ENCODE peak calls at places on chromosomes 12 and 14, in four cellular contexts. One of them, this sample, is unnamed.

GRCh38 chr12:51823875-51824565 is 24.5 kb downstream of the FIGNL2 start:
- DNase-seq in H1: no peak
- DNase-seq in H9: peak; percentile 72
- DNase-seq in IMR-90: peak; percentile 73
- DNase-seq in this sample: peak; percentile 83

GRCh38 chr12:68579254-68579653 is 31.4 kb upstream of the RAP1B start:
- DNase-seq in H1: no peak
- DNase-seq in H9: no peak
- DNase-seq in IMR-90: no peak
- DNase-seq in this sample: no peak

GRCh38 chr14:82905762-82906161 is 1372.1 kb upstream of the SEL1L start:
- DNase-seq in H1: no peak
- DNase-seq in H9: no peak
- DNase-seq in IMR-90: no peak
- DNase-seq in this sample: no peak

GRCh38 chr14:70981005-70981952 is 74.0 kb downstream of the PCNX1 start:
- DNase-seq in H1: no peak
- DNase-seq in IMR-90: peak; percentile 15
- DNase-seq in H9: no peak
- DNase-seq in this sample: no peak

GRCh38 chr12:85275359-85275758 is 4.7 kb upstream of the ALX1 start:
- DNase-seq in H1: no peak
- DNase-seq in IMR-90: no peak
- DNase-seq in H9: no peak
- DNase-seq in this sample: peak; percentile 39

GRCh38 chr12:33427071-33427470 is 12.5 kb downstream of the SYT10 start:
- DNase-seq in H1: no peak
- DNase-seq in IMR-90: no peak
- DNase-seq in H9: peak; percentile 52
- DNase-seq in this sample: peak; percentile 85

GRCh38 chr12:90058721-90059120 is 350.1 kb upstream of the ATP2B1 start:
- DNase-seq in H9: no peak
- DNase-seq in H1: no peak
- DNase-seq in IMR-90: peak; percentile 93
- DNase-seq in this sample: no peak

GRCh38 chr14:94945615-94946014 is 175.7 kb upstream of the GSC start:
- DNase-seq in H9: no peak
- DNase-seq in H1: no peak
- DNase-seq in IMR-90: no peak
- DNase-seq in this sample: no peak

GRCh38 chr12:67710582-67710981 is 62.0 kb downstream of the DYRK2 start:
- DNase-seq in IMR-90: peak; percentile 62
- DNase-seq in H9: no peak
- DNase-seq in H1: no peak
- DNase-seq in this sample: no peak

GRCh38 chr12:116427200-116427932 is 131.8 kb upstream of the MAP1LC3B2 start:
- DNase-seq in H1: peak; percentile 79
- DNase-seq in IMR-90: no peak
- DNase-seq in H9: peak; percentile 96
- DNase-seq in this sample: peak; percentile 100

GRCh38 chr12:123267991-123268843 is 3.4 kb downstream of the CDK2AP1 start:
- DNase-seq in H9: no peak
- DNase-seq in H1: no peak
- DNase-seq in IMR-90: no peak
- DNase-seq in this sample: no peak

GRCh38 chr12:116213014-116213413 is 64.5 kb downstream of the MED13L start:
- DNase-seq in H9: no peak
- DNase-seq in IMR-90: no peak
- DNase-seq in H1: no peak
- DNase-seq in this sample: peak; percentile 42

GRCh38 chr14:100449225-100449987 is 126.3 kb downstream of the SLC25A47 start:
- DNase-seq in H1: no peak
- DNase-seq in IMR-90: no peak
- DNase-seq in H9: peak; percentile 31
- DNase-seq in this sample: no peak

GRCh38 chr12:102249073-102249854 is 51.6 kb upstream of the PMCH start:
- DNase-seq in H9: no peak
- DNase-seq in IMR-90: peak; percentile 27
- DNase-seq in H1: no peak
- DNase-seq in this sample: no peak

GRCh38 chr12:131102991-131103609 is 149.4 kb downstream of the ADGRD1 start:
- DNase-seq in IMR-90: no peak
- DNase-seq in H9: peak; percentile 35
- DNase-seq in H1: peak; percentile 45
- DNase-seq in this sample: peak; percentile 25

GRCh38 chr12:127463237-127463636 is 803.7 kb upstream of the TMEM132C start:
- DNase-seq in H1: no peak
- DNase-seq in IMR-90: no peak
- DNase-seq in H9: no peak
- DNase-seq in this sample: no peak
- H4K5ac ChIP-seq in H1: no peak overlapping the region
- H4K5ac ChIP-seq in IMR-90: no peak overlapping the region
- H4K5ac ChIP-seq in H9: no peak overlapping the region
- H4K5ac ChIP-seq in this sample: no peak overlapping the region

DNA sequence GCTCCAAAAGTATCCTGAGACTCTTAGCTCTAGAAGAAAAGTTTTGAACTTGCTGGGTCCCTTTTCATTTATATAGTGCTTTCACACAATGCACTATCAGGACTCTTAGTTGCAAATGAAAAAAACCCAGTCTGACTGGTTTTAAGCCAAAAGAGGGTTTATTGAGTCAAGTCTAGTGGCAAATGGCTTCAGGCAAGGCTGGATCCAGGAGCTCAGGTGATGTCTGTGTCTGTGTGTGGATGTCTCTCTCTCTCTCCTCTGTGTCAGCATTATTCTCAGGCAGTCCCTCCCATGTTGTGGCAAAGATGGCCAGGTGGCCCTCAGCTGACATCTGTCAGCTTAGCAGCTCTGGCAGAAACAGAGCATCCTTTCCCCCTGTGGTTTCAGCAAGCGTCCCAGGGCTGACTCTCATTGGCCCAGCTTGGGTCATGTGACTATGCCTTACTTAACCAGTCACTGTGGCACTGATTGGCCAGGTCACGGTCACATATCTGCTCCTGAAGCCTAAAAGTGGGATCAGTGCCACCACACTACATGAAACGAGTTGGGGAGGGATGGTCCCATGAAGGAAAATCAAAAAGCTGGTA is 6.2 kb downstream of the TMEM120B start:
- DNase-seq in IMR-90: no peak
- DNase-seq in H9: peak; percentile 43
- DNase-seq in H1: no peak
- DNase-seq in this sample: peak; percentile 44
- H4K8ac ChIP-seq in IMR-90: peak overlapping the region; percentile 13
- H4K8ac ChIP-seq in H9: no peak overlapping the region
- H4K8ac ChIP-seq in H1: no peak overlapping the region
- H4K8ac ChIP-seq in this sample: no peak overlapping the region

GRCh38 chr14:93078830-93079229 is 36.9 kb downstream of the ITPK1 start:
- DNase-seq in IMR-90: peak; percentile 25
- DNase-seq in H9: no peak
- DNase-seq in H1: no peak
- DNase-seq in this sample: no peak

GRCh38 chr14:93076755-93077154 is 39.0 kb downstream of the ITPK1 start:
- DNase-seq in IMR-90: no peak
- DNase-seq in H1: no peak
- DNase-seq in H9: no peak
- DNase-seq in this sample: no peak

GRCh38 chr14:93073366-93073722 is 42.4 kb downstream of the ITPK1 start:
- DNase-seq in H9: no peak
- DNase-seq in IMR-90: no peak
- DNase-seq in H1: no peak
- DNase-seq in this sample: no peak

GRCh38 chr14:93073833-93074769 is 41.6 kb downstream of the ITPK1 start:
- DNase-seq in IMR-90: peak; percentile 40
- DNase-seq in H9: no peak
- DNase-seq in H1: no peak
- DNase-seq in this sample: no peak

GRCh38 chr14:93075891-93076290 is 39.8 kb downstream of the ITPK1 start:
- DNase-seq in H9: no peak
- DNase-seq in IMR-90: no peak
- DNase-seq in H1: no peak
- DNase-seq in this sample: no peak
- H2AK5ac ChIP-seq in H9: no peak overlapping the region
- H2AK5ac ChIP-seq in IMR-90: no peak overlapping the region
- H2AK5ac ChIP-seq in H1: peak overlapping the region; percentile 57
- H2AK5ac ChIP-seq in this sample: no peak overlapping the region

DNA sequence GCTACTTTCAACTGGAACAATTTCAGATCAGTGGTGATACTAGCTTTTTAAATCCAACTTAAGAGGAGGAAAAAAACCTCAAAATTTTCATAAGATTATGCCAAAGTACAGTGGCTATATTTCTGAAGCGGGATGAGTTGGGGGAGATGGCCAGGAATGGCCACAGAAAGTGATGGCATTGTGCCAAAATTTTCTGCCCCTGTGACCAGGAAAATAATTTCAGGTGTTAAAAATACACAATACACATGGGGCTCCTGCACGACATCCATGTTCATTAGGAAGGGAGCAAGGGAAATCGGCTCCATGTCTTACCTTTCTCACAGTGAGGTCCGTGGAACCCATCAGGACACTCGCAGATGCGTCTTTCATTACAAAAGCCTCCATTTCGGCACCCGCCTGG is 53.7 kb downstream of the WIF1 start:
- DNase-seq in H9: no peak
- DNase-seq in IMR-90: no peak
- DNase-seq in H1: no peak
- DNase-seq in this sample: no peak
- H4K5ac ChIP-seq in H9: no peak overlapping the region
- H4K5ac ChIP-seq in IMR-90: no peak overlapping the region
- H4K5ac ChIP-seq in H1: no peak overlapping the region
- H4K5ac ChIP-seq in this sample: no peak overlapping the region

GRCh38 chr14:69713127-69713800 is 53.7 kb upstream of the SRSF5 start:
- DNase-seq in H9: peak; percentile 88
- DNase-seq in IMR-90: no peak
- DNase-seq in H1: peak; percentile 67
- DNase-seq in this sample: peak; percentile 75

GRCh38 chr14:69711471-69712216 is 55.3 kb upstream of the SRSF5 start:
- DNase-seq in IMR-90: no peak
- DNase-seq in H1: no peak
- DNase-seq in H9: no peak
- DNase-seq in this sample: no peak

GRCh38 chr14:69713976-69714716 is 52.8 kb upstream of the SRSF5 start:
- DNase-seq in IMR-90: no peak
- DNase-seq in H1: no peak
- DNase-seq in H9: no peak
- DNase-seq in this sample: no peak

GRCh38 chr14:69712217-69712565 is 54.8 kb upstream of the SRSF5 start:
- DNase-seq in IMR-90: no peak
- DNase-seq in H9: no peak
- DNase-seq in H1: no peak
- DNase-seq in this sample: no peak

DNA sequence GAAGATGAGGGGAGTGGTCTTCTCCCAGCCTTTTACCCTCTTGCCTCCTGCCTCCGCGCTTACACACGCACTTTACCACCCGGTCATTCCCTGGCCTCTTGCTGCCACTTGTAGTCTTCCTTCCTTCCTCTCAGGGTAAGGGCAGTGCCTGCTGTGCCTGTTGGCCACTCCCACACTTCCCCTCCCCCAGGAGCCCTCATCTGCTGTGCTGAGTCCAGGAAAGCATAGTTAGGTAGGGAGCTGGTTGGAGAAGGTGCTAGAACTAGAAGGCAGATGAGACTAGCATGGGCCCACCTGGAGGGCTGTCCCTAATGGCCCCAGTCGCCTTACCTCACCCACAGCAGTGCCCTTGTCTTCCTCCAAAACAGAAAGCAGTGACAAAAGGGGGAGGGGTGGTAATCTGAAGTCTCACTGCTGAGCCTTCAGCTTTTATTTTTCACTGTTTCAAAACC is 54.3 kb upstream of the SRSF5 start:
- DNase-seq in H9: peak; percentile 73
- DNase-seq in IMR-90: no peak
- DNase-seq in H1: peak; percentile 69
- DNase-seq in this sample: peak; percentile 64
- H4K8ac ChIP-seq in H9: no peak overlapping the region
- H4K8ac ChIP-seq in IMR-90: peak overlapping the region; percentile 49
- H4K8ac ChIP-seq in H1: peak overlapping the region; percentile 26
- H4K8ac ChIP-seq in this sample: no peak overlapping the region

DNA sequence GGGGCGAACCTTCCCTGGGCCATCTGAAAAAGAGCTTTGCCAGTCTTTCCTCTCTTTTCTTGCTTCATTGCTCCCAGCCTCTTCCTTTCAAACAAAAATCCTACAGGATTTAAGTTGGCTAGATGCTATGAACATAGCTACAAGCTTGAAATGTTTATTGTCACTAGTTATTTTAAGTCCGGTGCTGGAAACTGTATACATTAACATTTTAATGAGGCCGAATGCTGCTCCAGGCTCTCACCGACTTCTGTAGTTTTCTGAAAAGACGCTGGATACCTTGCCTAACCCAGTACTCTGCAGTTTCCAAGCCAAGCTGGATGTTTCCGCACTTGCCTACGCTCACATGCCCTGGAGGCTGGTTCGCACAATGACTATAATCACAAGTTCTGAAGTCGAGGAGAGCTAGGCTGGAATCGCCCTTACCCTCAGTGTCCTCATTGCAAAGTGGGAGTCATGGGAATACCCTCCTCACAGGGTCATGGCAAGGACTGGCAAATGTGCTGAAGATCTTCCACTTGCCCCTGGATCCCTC is 39.1 kb downstream of the LTBP2 start:
- DNase-seq in H1: no peak
- DNase-seq in IMR-90: peak; percentile 65
- DNase-seq in H9: no peak
- DNase-seq in this sample: no peak
- H2AK5ac ChIP-seq in H1: no peak overlapping the region
- H2AK5ac ChIP-seq in IMR-90: peak overlapping the region; percentile 99
- H2AK5ac ChIP-seq in H9: no peak overlapping the region
- H2AK5ac ChIP-seq in this sample: no peak overlapping the region

GRCh38 chr12:77047341-77048202 is 17.8 kb downstream of the E2F7 start:
- DNase-seq in IMR-90: no peak
- DNase-seq in H9: no peak
- DNase-seq in H1: no peak
- DNase-seq in this sample: peak; percentile 4

GRCh38 chr12:77049767-77050353 is 15.5 kb downstream of the E2F7 start:
- DNase-seq in H9: no peak
- DNase-seq in H1: no peak
- DNase-seq in IMR-90: peak; percentile 70
- DNase-seq in this sample: peak; percentile 52

GRCh38 chr12:77054856-77055255 is 10.5 kb downstream of the E2F7 start:
- DNase-seq in H9: no peak
- DNase-seq in H1: no peak
- DNase-seq in IMR-90: no peak
- DNase-seq in this sample: no peak

GRCh38 chr12:77058740-77059139 is 6.6 kb downstream of the E2F7 start:
- DNase-seq in H9: no peak
- DNase-seq in H1: no peak
- DNase-seq in IMR-90: peak; percentile 26
- DNase-seq in this sample: no peak

DNA sequence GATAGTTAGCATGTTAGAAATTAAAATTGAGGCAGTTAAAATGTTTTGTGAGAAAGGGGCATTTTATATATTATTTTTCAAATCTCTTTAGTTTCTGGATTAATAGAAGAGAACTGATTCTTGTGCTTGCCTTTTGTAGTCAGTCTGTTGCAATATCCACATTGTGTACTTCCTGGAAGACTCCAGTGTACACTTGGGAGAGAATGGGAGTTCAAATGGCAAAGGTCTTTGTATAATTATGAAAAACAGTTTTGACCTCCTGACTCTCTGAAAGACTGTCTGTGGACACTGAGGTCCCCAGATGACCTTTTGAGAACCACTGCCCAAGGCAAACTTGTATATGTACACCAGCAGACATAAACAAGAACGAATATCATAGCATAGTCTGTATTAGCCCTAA is 12.1 kb downstream of the E2F7 start:
- DNase-seq in IMR-90: no peak
- DNase-seq in H1: no peak
- DNase-seq in H9: no peak
- DNase-seq in this sample: no peak
- H4K5ac ChIP-seq in IMR-90: peak overlapping the region; percentile 51
- H4K5ac ChIP-seq in H1: no peak overlapping the region
- H4K5ac ChIP-seq in H9: no peak overlapping the region
- H4K5ac ChIP-seq in this sample: no peak overlapping the region

This sample was measured in mesendoderm.